ENCODE peak calls at places on chromosomes 12 and 14, in five cellular contexts. A is DMS153, R is H4, P is GDM1, T is Calu3. D is an unnamed sample.

GRCh38 chr14:91398707-91399106 is 18.9 kb downstream of the CCDC88C start:
- DNase-seq in A (peak), R (no peak), P (no peak), T (no peak), D (no peak)

GRCh38 chr12:94545937-94546771 is 86.5 kb upstream of the CEP83 start:
- DNase-seq in A (no peak), R (peak), P (peak), T (peak), D (no peak)

GRCh38 chr12:10753066-10753465 is 29.9 kb upstream of the YBX3 start:
- DNase-seq in A (no peak), R (peak), P (no peak), T (no peak), D (no peak)

GRCh38 chr14:98160901-98161300 is 1111.1 kb downstream of the BCL11B start:
- DNase-seq in A (no peak), R (no peak), P (no peak), T (no peak), D (no peak)

GRCh38 chr14:76811561-76811960 is 1.1 kb downstream of the ANGEL1 start:
- DNase-seq in A (no peak), R (no peak), P (no peak), T (no peak), D (no peak)

GRCh38 chr12:107670999-107671643 is 14.5 kb upstream of the PWP1 start:
- DNase-seq in A (no peak), R (no peak), P (no peak), T (peak), D (no peak)

GRCh38 chr12:3752096-3752709 is 706 bp downstream of the CRACR2A start:
- DNase-seq in A (no peak), R (no peak), P (peak), T (no peak), D (no peak)

GRCh38 chr14:67882973-67883372 is 63.4 kb downstream of the RAD51B start:
- DNase-seq in A (no peak), R (no peak), P (no peak), T (no peak), D (no peak)

GRCh38 chr14:86826641-86827040 is 1166.3 kb downstream of the GALC start:
- DNase-seq in A (no peak), R (no peak), P (no peak), T (no peak), D (no peak)

GRCh38 chr12:14955876-14956811 is 5.3 kb downstream of the ARHGDIB start:
- DNase-seq in A (no peak), R (no peak), P (no peak), T (no peak), D (no peak)

GRCh38 chr12:38523920-38524319 is 207.3 kb downstream of the ALG10B start:
- DNase-seq in A (no peak), R (no peak), P (no peak), T (no peak), D (no peak)

GRCh38 chr14:103749452-103749851 is 33.8 kb downstream of the ZFYVE21 start:
- DNase-seq in A (no peak), R (no peak), P (no peak), T (no peak), D (no peak)

GRCh38 chr12:51864701-51865469 is 16.4 kb upstream of the FIGNL2 start:
- DNase-seq in A (no peak), R (no peak), P (no peak), T (no peak), D (no peak)

GRCh38 chr12:2682301-2683282 is 112.2 kb upstream of the FKBP4 start:
- DNase-seq in A (peak), R (no peak), P (peak), T (peak), D (peak)

GRCh38 chr14:69133206-69134125 is 19.5 kb downstream of the DCAF5 start:
- DNase-seq in A (no peak), R (peak), P (no peak), T (no peak), D (no peak)

GRCh38 chr14:53824061-53824460 is 132.6 kb downstream of the BMP4 start:
- DNase-seq in A (no peak), R (no peak), P (no peak), T (no peak), D (no peak)

GRCh38 chr12:89573081-89573810 is 47.4 kb upstream of the POC1B start:
- DNase-seq in A (no peak), R (no peak), P (no peak), T (no peak), D (no peak)

GRCh38 chr14:34981743-34982420 is 910 bp upstream of the SRP54 start:
- DNase-seq in A (peak), R (peak), P (no peak), T (peak), D (no peak)

GRCh38 chr14:73743431-73743931 is 29.3 kb upstream of the PNMA1 start:
- DNase-seq in A (no peak), R (no peak), P (peak), T (no peak), D (no peak)

GRCh38 chr12:1339608-1340319 is 254.6 kb downstream of the FBXL14 start:
- DNase-seq in A (no peak), R (no peak), P (no peak), T (no peak), D (no peak)

GRCh38 chr12:65171073-65171472 is 1.7 kb downstream of the LEMD3 start:
- DNase-seq in A (no peak), R (no peak), P (no peak), T (no peak), D (peak)

GRCh38 chr14:68780358-68781160 is 12.3 kb downstream of the ZFP36L1 start:
- DNase-seq in A (no peak), R (peak), P (peak), T (no peak), D (no peak)

GRCh38 chr12:94209240-94209639 is 60.9 kb downstream of the PLXNC1 start:
- DNase-seq in A (no peak), R (no peak), P (no peak), T (no peak), D (no peak)

GRCh38 chr12:94318178-94318577 is 141.5 kb downstream of the CEP83 start:
- DNase-seq in A (no peak), R (no peak), P (no peak), T (no peak), D (no peak)

GRCh38 chr12:96482086-96482485 is 7.3 kb upstream of the CFAP54 start:
- DNase-seq in A (no peak), R (no peak), P (no peak), T (no peak), D (no peak)